ENCODE peak calls at places on chromosomes 16 and 17, in six cellular contexts. Y is cardiac fibroblast; B is cardiac muscle cell; S is CD4-positive, alpha-beta T cell; M is colonic mucosa; Z is neural progenitor cell. N is an unnamed sample.

GRCh38 chr16:89584768-89585549 is 9.4 kb downstream of the CPNE7 start:
- DNase-seq in Y (no peak), B (no peak), S (no peak), M (no peak), Z (no peak), N (no peak)

GRCh38 chr17:78458739-78459335 is 80.4 kb downstream of the PGS1 start:
- DNase-seq in Y (no peak), B (no peak), S (no peak), M (no peak), Z (no peak), N (no peak)

GRCh38 chr17:39626671-39627169 is at the start of gene PPP1R1B:
- DNase-seq in Y (no peak), B (peak), S (no peak), M (peak), Z (peak), N (no peak)

GRCh38 chr17:46109603-46110189 is 83.5 kb downstream of the KANSL1 start:
- DNase-seq in Y (no peak), B (no peak), S (no peak), M (no peak), Z (no peak), N (no peak)

GRCh38 chr16:27698266-27698665 is 148.3 kb downstream of the KATNIP start:
- DNase-seq in Y (no peak), B (peak), S (no peak), M (no peak), Z (peak), N (no peak)

GRCh38 chr16:50313596-50314483 is 47.5 kb downstream of the ADCY7 start:
- DNase-seq in Y (peak), B (no peak), S (no peak), M (no peak), Z (no peak), N (no peak)

GRCh38 chr16:23482778-23483177 is 27.5 kb downstream of the GGA2 start:
- DNase-seq in Y (no peak), B (no peak), S (no peak), M (no peak), Z (no peak), N (no peak)

GRCh38 chr16:70526403-70526802 is 2.8 kb downstream of the SF3B3 start:
- DNase-seq in Y (no peak), B (no peak), S (no peak), M (no peak), Z (no peak), N (no peak)

GRCh38 chr16:84777435-84777834 is 42.4 kb upstream of the CRISPLD2 start:
- DNase-seq in Y (no peak), B (no peak), S (no peak), M (no peak), Z (no peak), N (no peak)

GRCh38 chr17:57459286-57459915 is 203.1 kb downstream of the MSI2 start:
- DNase-seq in Y (peak), B (no peak), S (no peak), M (no peak), Z (no peak), N (peak)

GRCh38 chr16:69526831-69527655 is 38.7 kb upstream of the NFAT5 start:
- DNase-seq in Y (no peak), B (no peak), S (no peak), M (no peak), Z (no peak), N (no peak)

GRCh38 chr16:19105891-19106624 is 7.7 kb upstream of the ITPRIPL2 start:
- DNase-seq in Y (no peak), B (no peak), S (no peak), M (no peak), Z (no peak), N (no peak)

GRCh38 chr17:51155416-51155815 is 2.1 kb downstream of the NME1 start:
- DNase-seq in Y (no peak), B (no peak), S (no peak), M (no peak), Z (no peak), N (no peak)

GRCh38 chr16:27539120-27539519 is 10.6 kb downstream of the GTF3C1 start:
- DNase-seq in Y (peak), B (no peak), S (no peak), M (no peak), Z (no peak), N (no peak)

GRCh38 chr16:52547001-52547833 is at the start of gene TOX3:
- DNase-seq in Y (no peak), B (peak), S (no peak), M (peak), Z (peak), N (peak)

GRCh38 chr16:47888142-47888541 is 267.7 kb downstream of the ABCC12 start:
- DNase-seq in Y (peak), B (no peak), S (no peak), M (no peak), Z (peak), N (peak)

GRCh38 chr16:22306788-22307187 is 9.6 kb downstream of the POLR3E start:
- DNase-seq in Y (no peak), B (no peak), S (no peak), M (no peak), Z (no peak), N (no peak)

GRCh38 chr16:62077998-62078397 is 41.8 kb upstream of the CDH8 start:
- DNase-seq in Y (no peak), B (peak), S (no peak), M (no peak), Z (peak), N (no peak)

GRCh38 chr16:28092721-28093382 is 29.3 kb upstream of the GSG1L start:
- DNase-seq in Y (no peak), B (no peak), S (no peak), M (no peak), Z (no peak), N (no peak)

GRCh38 chr17:28878981-28879380 is 18.6 kb downstream of the FLOT2 start:
- DNase-seq in Y (peak), B (peak), S (no peak), M (peak), Z (peak), N (peak)

GRCh38 chr17:50950002-50950877 is 84.1 kb upstream of the TOB1 start:
- DNase-seq in Y (peak), B (peak), S (peak), M (peak), Z (peak), N (peak)

GRCh38 chr17:80780381-80781187 is 211.1 kb upstream of the CHMP6 start:
- DNase-seq in Y (no peak), B (no peak), S (no peak), M (no peak), Z (peak), N (no peak)

GRCh38 chr17:2689411-2690164 is 22.0 kb downstream of the CLUH start:
- DNase-seq in Y (no peak), B (no peak), S (no peak), M (no peak), Z (no peak), N (no peak)

GRCh38 chr16:2478273-2478672 is 3.3 kb downstream of the TBC1D24 start:
- DNase-seq in Y (no peak), B (no peak), S (no peak), M (no peak), Z (no peak), N (no peak)

GRCh38 chr16:68072038-68072695 is 13.0 kb upstream of the NFATC3 start:
- DNase-seq in Y (no peak), B (no peak), S (no peak), M (peak), Z (no peak), N (no peak)

GRCh38 chr17:11492511-11492910 is 105.8 kb upstream of the DNAH9 start:
- DNase-seq in Y (no peak), B (no peak), S (no peak), M (no peak), Z (no peak), N (no peak)

GRCh38 chr17:78707016-78707415 is 75.1 kb downstream of the CYTH1 start:
- DNase-seq in Y (no peak), B (no peak), S (no peak), M (no peak), Z (no peak), N (no peak)

GRCh38 chr16:85759136-85759535 is 8.2 kb upstream of the C16orf74 start:
- DNase-seq in Y (no peak), B (no peak), S (no peak), M (no peak), Z (no peak), N (no peak)

GRCh38 chr17:44177641-44178040 is 7.1 kb downstream of the ASB16 start:
- DNase-seq in Y (no peak), B (no peak), S (no peak), M (no peak), Z (no peak), N (no peak)

DNA sequence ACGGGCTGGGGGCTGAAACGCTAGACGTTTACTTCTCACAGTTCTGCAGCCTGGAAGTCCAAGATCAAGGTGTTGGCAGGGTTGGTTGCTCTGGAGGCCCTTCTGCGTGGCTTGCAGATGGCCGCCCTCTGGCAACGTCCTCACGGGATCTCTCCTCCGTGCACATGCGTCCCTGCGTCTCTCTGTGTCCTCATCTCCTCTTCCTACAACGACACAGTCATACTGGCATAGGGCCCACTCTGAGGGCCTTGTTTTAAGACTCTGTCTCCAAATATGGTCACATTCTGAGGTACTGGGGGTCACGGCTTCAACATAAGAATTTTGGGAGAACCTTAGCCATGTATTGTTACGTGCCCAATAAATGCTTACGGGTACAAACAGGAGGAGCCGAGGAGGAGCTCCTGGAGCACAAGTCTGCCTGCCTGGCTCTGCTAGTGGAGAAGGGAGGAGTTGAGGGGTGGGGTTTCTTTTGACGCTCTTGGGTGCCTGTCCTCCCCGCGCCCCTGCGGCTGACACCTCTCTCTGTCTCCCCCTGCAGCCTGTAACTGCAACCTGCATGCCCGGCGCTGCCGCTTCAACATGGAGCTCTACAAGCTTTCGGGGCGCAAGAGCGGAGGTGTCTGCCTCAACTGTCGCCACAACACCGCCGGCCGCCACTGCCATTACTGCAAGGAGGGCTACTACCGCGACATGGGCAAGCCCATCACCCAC is 141.1 kb downstream of the NTN1 start:
- DNase-seq in Y (no peak), B (no peak), S (no peak), M (no peak), Z (peak), N (no peak)
- TF ChIP-seq CTCF in Y (no peak), B (no peak), S (no peak), M (no peak), Z (peak), N (no peak)

GRCh38 chr16:56990407-56991286 is 1.3 kb downstream of the NLRC5 start:
- DNase-seq in Y (no peak), B (no peak), S (no peak), M (no peak), Z (no peak), N (no peak)

GRCh38 chr16:56989988-56990387 is 631 bp downstream of the NLRC5 start:
- DNase-seq in Y (no peak), B (no peak), S (no peak), M (no peak), Z (no peak), N (no peak)

GRCh38 chr16:56988161-56988947 is 1.0 kb upstream of the NLRC5 start:
- DNase-seq in Y (no peak), B (no peak), S (no peak), M (no peak), Z (no peak), N (no peak)

GRCh38 chr16:56987692-56988091 is 1.7 kb upstream of the NLRC5 start:
- DNase-seq in Y (no peak), B (no peak), S (no peak), M (no peak), Z (no peak), N (no peak)

GRCh38 chr16:56988948-56989945 is at the start of gene NLRC5:
- DNase-seq in Y (peak), B (peak), S (peak), M (peak), Z (peak), N (peak)
- TF ChIP-seq CTCF in Y (no peak), B (peak), S (no peak), M (no peak), Z (no peak), N (no peak)

GRCh38 chr17:60392042-60392844 is at the start of gene USP32:
- DNase-seq in Y (peak), B (peak), S (peak), M (peak), Z (peak), N (peak)
- TF ChIP-seq CTCF in Y (no peak), B (peak), S (peak), M (peak), Z (peak), N (no peak)

GRCh38 chr17:67801626-67802175 is 23.6 kb upstream of the BPTF start:
- DNase-seq in Y (no peak), B (no peak), S (no peak), M (no peak), Z (no peak), N (no peak)
- TF ChIP-seq CTCF in Y (peak), B (no peak), S (no peak), M (no peak), Z (peak), N (no peak)

DNA sequence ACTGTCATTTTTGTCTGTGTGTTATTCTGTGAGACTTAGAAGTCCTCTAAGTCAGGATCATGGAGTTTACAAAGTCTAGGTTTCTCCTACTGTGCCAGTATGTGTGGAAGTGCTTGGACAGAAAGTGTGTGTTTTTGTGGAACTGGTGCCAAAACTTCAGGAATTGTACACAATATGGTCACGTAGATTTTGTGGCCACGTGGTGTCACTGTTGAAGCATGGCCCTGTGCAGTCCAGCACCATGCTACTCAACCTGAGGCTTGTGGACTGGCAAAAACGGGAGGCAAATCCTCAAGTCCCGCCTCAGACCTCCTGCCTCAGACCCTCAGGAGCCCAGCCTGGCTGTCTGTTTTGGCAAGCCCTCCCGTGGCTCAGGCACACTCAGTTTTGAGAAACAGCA is 16.7 kb upstream of the ALKBH5 start:
- DNase-seq in Y (peak), B (no peak), S (no peak), M (no peak), Z (no peak), N (no peak)
- TF ChIP-seq CTCF in Y (peak), B (peak), S (no peak), M (no peak), Z (peak), N (no peak)

DNA sequence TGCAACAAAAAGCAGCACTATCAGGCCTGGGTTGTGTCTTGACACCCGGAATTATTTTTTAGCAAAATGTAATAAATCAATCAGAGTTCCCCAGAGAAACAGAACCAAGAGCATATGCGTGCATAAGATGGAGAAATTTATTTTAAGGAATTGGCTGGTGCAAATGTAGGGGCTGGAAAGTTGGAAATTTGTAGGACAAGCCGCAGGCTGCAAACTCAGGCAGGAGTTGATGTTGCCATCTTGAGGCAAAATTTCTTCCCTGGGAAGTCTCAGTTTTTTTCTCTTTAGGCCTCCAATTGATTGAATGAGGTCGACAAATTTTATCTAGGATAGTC is 158.9 kb upstream of the FAM20A start:
- DNase-seq in Y (no peak), B (no peak), S (no peak), M (no peak), Z (no peak), N (no peak)
- TF ChIP-seq CTCF in Y (no peak), B (no peak), S (no peak), M (no peak), Z (no peak), N (no peak)

GRCh38 chr17:9002236-9002609 is 19.1 kb upstream of the NTN1 start:
- DNase-seq in Y (no peak), B (no peak), S (no peak), M (no peak), Z (peak), N (no peak)

GRCh38 chr17:9001539-9001938 is 19.8 kb upstream of the NTN1 start:
- DNase-seq in Y (no peak), B (no peak), S (no peak), M (no peak), Z (no peak), N (no peak)

GRCh38 chr17:9003355-9004131 is 17.8 kb upstream of the NTN1 start:
- DNase-seq in Y (no peak), B (no peak), S (no peak), M (no peak), Z (peak), N (no peak)

GRCh38 chr17:9004132-9004960 is 17.0 kb upstream of the NTN1 start:
- DNase-seq in Y (no peak), B (no peak), S (no peak), M (no peak), Z (peak), N (no peak)

GRCh38 chr17:9002610-9003354 is 18.5 kb upstream of the NTN1 start:
- DNase-seq in Y (no peak), B (peak), S (no peak), M (no peak), Z (peak), N (peak)
- TF ChIP-seq CTCF in Y (no peak), B (peak), S (no peak), M (no peak), Z (peak), N (no peak)

N was measured in Calu3.